ENCODE peak calls at places on chromosome 20, in eight cellular contexts. P is BE2C, X is tibial nerve, Q is fibroblast of lung, J is breast epithelium, R is tibial artery, N is mesendoderm, S is prostate gland. E is an unnamed sample.

GRCh38 chr20:12595841-12596240 is 412.9 kb upstream of the SPTLC3 start:
- DNase-seq in P (no peak), X (no peak), Q (no peak), J (no peak), R (no peak), N (no peak), S (no peak), E (no peak)

GRCh38 chr20:3753098-3753497 is 14.5 kb downstream of the ADISSP start:
- DNase-seq in P (peak), X (peak), Q (peak), J (no peak), R (peak), N (peak), S (peak), E (peak)

GRCh38 chr20:11676618-11677289 is 240.9 kb upstream of the BTBD3 start:
- DNase-seq in P (peak), X (no peak), Q (peak), J (no peak), R (no peak), N (peak), S (no peak), E (no peak)

GRCh38 chr20:53003420-53003819 is 31.3 kb downstream of the TSHZ2 start:
- DNase-seq in P (no peak), X (no peak), Q (peak), J (no peak), R (no peak), N (no peak), S (no peak), E (no peak)

GRCh38 chr20:17499041-17499440 is 32.1 kb downstream of the BFSP1 start:
- DNase-seq in P (no peak), X (no peak), Q (peak), J (no peak), R (no peak), N (peak), S (no peak), E (no peak)

GRCh38 chr20:57432874-57433491 is 41.8 kb downstream of the RBM38 start:
- DNase-seq in P (no peak), X (no peak), Q (peak), J (no peak), R (no peak), N (no peak), S (no peak), E (peak)

GRCh38 chr20:61299613-61300012 is 47.6 kb downstream of the CDH4 start:
- DNase-seq in P (no peak), X (no peak), Q (no peak), J (no peak), R (no peak), N (no peak), S (no peak), E (no peak)

GRCh38 chr20:1874534-1875168 is 20.6 kb upstream of the SIRPA start:
- DNase-seq in P (no peak), X (no peak), Q (peak), J (no peak), R (peak), N (no peak), S (no peak), E (no peak)

GRCh38 chr20:48721324-48722001 is 106.3 kb downstream of the PREX1 start:
- DNase-seq in P (no peak), X (no peak), Q (no peak), J (no peak), R (no peak), N (no peak), S (no peak), E (no peak)

GRCh38 chr20:31740208-31740607 is 1.1 kb downstream of the TPX2 start:
- DNase-seq in P (no peak), X (no peak), Q (peak), J (no peak), R (no peak), N (peak), S (no peak), E (no peak)

GRCh38 chr20:14142171-14142570 is 146.9 kb downstream of the MACROD2 start:
- DNase-seq in P (peak), X (peak), Q (peak), J (peak), R (no peak), N (peak), S (peak), E (no peak)

GRCh38 chr20:16528078-16528477 is 45.2 kb downstream of the KIF16B start:
- DNase-seq in P (no peak), X (no peak), Q (peak), J (peak), R (no peak), N (peak), S (peak), E (no peak)

GRCh38 chr20:57783956-57784837 is 74.4 kb upstream of the PMEPA1 start:
- DNase-seq in P (no peak), X (no peak), Q (no peak), J (no peak), R (peak), N (no peak), S (no peak), E (no peak)

GRCh38 chr20:20897922-20898321 is 185.5 kb upstream of the RALGAPA2 start:
- DNase-seq in P (no peak), X (no peak), Q (no peak), J (no peak), R (no peak), N (peak), S (no peak), E (no peak)

GRCh38 chr20:37804584-37805566 is 98.1 kb upstream of the VSTM2L start:
- DNase-seq in P (no peak), X (no peak), Q (no peak), J (no peak), R (no peak), N (no peak), S (no peak), E (peak)

GRCh38 chr20:63711085-63711645 is 3.3 kb downstream of the ZGPAT start:
- DNase-seq in P (no peak), X (no peak), Q (no peak), J (no peak), R (no peak), N (no peak), S (no peak), E (no peak)

GRCh38 chr20:63712191-63712590 is 4.4 kb downstream of the ZGPAT start:
- DNase-seq in P (no peak), X (no peak), Q (no peak), J (no peak), R (no peak), N (no peak), S (no peak), E (no peak)

GRCh38 chr20:63718996-63719395 is 11.2 kb downstream of the ZGPAT start:
- DNase-seq in P (no peak), X (no peak), Q (no peak), J (no peak), R (no peak), N (no peak), S (no peak), E (no peak)

GRCh38 chr20:63709149-63709527 is 1.3 kb downstream of the ZGPAT start:
- DNase-seq in P (no peak), X (no peak), Q (no peak), J (no peak), R (no peak), N (no peak), S (no peak), E (no peak)

GRCh38 chr20:63714858-63715257 is 7.0 kb downstream of the ZGPAT start:
- DNase-seq in P (no peak), X (no peak), Q (no peak), J (no peak), R (no peak), N (no peak), S (no peak), E (no peak)
- H3K4me3 ChIP-seq in P (no peak), X (no peak), Q (no peak), J (no peak), R (no peak), N (no peak), S (no peak), E (no peak)

GRCh38 chr20:59040682-59041081 is 1.9 kb downstream of the PRELID3B start:
- DNase-seq in P (no peak), X (no peak), Q (no peak), J (no peak), R (no peak), N (no peak), S (no peak), E (no peak)
- H3K4me3 ChIP-seq in P (peak), X (no peak), Q (no peak), J (no peak), R (no peak), N (no peak), S (no peak), E (peak)

DNA sequence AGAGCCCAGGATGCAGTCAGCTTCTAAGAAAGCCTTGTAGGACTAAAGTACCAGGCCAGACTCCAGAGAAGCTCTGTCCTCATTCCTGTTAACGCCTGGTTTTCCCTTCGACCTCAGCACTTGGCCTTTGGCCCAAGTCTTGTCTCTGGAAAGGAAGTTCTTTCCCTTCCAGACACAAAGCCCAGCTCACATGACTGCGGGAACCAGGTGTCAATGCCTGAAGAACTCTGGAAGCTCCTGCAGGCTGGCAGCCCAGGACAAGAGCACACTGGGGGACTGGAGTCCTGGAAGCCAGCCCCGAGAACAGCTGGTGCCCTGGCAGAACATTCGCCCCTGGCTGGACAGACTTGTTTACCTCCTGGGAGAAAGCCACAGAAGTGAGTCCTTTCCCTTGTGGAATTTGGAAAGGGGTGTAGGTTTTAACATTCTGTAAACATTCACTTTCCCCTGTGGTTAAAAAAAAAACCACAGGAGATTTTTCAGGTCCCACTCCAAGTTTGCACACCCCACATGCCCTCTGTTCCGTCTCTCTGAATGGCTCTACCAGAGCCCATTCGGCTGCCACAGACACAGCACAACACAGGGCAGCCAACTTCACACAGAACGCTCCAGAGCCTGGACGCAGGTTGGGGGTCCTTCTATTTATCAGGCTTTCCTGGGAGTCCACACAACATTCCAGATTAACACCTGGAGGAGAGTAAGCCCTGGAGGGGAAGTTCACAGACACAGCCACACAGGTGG is 18.1 kb downstream of the ACSS1 start:
- DNase-seq in P (no peak), X (peak), Q (peak), J (peak), R (peak), N (no peak), S (peak), E (no peak)
- H3K4me3 ChIP-seq in P (no peak), X (no peak), Q (no peak), J (no peak), R (no peak), N (no peak), S (no peak), E (no peak)

DNA sequence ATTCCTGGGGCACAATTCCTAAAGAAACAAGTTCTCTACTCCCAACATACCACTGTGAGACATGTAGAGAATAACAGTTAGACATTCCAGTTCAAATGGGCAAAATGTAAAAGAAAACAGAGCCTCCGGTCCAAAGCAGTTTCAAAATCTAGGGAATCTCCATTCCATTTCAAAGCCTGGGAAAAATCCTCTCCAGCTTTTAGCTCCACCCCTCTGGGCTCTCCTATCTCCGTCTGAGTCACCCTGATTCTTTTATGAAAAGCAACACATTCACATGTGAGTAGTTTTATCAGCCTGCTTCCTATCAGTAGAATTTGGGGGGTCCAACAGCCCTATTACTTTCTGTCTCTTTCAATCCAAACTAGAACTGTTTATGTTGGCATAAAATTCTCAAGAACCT is 3.7 kb downstream of the CSNK2A1 start:
- DNase-seq in P (no peak), X (peak), Q (peak), J (no peak), R (no peak), N (peak), S (no peak), E (no peak)
- H3K4me3 ChIP-seq in P (no peak), X (no peak), Q (no peak), J (no peak), R (no peak), N (no peak), S (no peak), E (no peak)